ENCODE peak calls at places on chromosomes 6 and 20, in ten cellular contexts. U, B, K, S, Y, C, Z, H, O and I are unnamed samples.

GRCh38 chr6:125668071-125668470 is 81.4 kb upstream of the HEY2 start:
- DNase-seq in U (no peak), B (no peak), K (no peak), S (no peak), Y (no peak), C (no peak), Z (no peak), H (no peak), O (no peak), I (peak)

GRCh38 chr6:107736713-107737396 is 87.3 kb downstream of the SCML4 start:
- DNase-seq in U (no peak), B (no peak), K (no peak), S (no peak), Y (no peak), C (no peak), Z (no peak), H (no peak), O (no peak), I (no peak)

GRCh38 chr6:69294862-69295261 is 501.9 kb downstream of the LMBRD1 start:
- DNase-seq in U (no peak), B (no peak), K (no peak), S (peak), Y (no peak), C (no peak), Z (no peak), H (no peak), O (no peak), I (no peak)

GRCh38 chr6:621916-622315 is 35.0 kb downstream of the HUS1B start:
- DNase-seq in U (no peak), B (no peak), K (no peak), S (no peak), Y (no peak), C (no peak), Z (no peak), H (no peak), O (no peak), I (no peak)

GRCh38 chr6:36028088-36028886 is 679 bp downstream of the MAPK14 start:
- DNase-seq in U (peak), B (peak), K (peak), S (no peak), Y (peak), C (peak), Z (peak), H (no peak), O (peak), I (peak)

GRCh38 chr6:30234361-30234760 is 21.2 kb upstream of the TRIM26 start:
- DNase-seq in U (no peak), B (no peak), K (no peak), S (no peak), Y (no peak), C (no peak), Z (no peak), H (no peak), O (no peak), I (no peak)

GRCh38 chr6:79353226-79353625 is 118.7 kb upstream of the HMGN3 start:
- DNase-seq in U (no peak), B (no peak), K (no peak), S (no peak), Y (no peak), C (no peak), Z (no peak), H (no peak), O (no peak), I (no peak)

GRCh38 chr20:19926581-19926980 is 90.6 kb upstream of the NAA20 start:
- DNase-seq in U (no peak), B (no peak), K (no peak), S (no peak), Y (no peak), C (no peak), Z (peak), H (no peak), O (no peak), I (no peak)